ENCODE peak calls at places on chromosomes 13 and 19, in four cellular contexts. Y is HCT116, S is GM23248, R is GM23338. U is an unnamed sample.
A peak's percentile ranks its signal among the peaks of the same experiment; 100 is the strongest.

GRCh38 chr19:42117076-42117475 is 15.2 kb downstream of the POU2F2 start:
- DNase-seq in R (no peak), S (no peak), Y (no peak), U (no peak)

GRCh38 chr19:1082165-1082927 is 12.8 kb downstream of the POLR2E start:
- DNase-seq in S (peak; percentile 40), R (peak; percentile 98), Y (peak; percentile 89), U (peak; percentile 67)

GRCh38 chr13:52599037-52599852 is 43.0 kb upstream of the HNRNPA1L2 start:
- DNase-seq in S (peak; percentile 81), R (no peak), Y (no peak), U (no peak)

GRCh38 chr13:18949489-18949761 is 232.2 kb downstream of the TUBA3C start:
- DNase-seq in Y (no peak), R (no peak), S (no peak), U (no peak)

GRCh38 chr13:33174980-33175379 is 110.6 kb downstream of the STARD13 start:
- DNase-seq in Y (no peak), R (no peak), S (peak; percentile 27), U (no peak)

GRCh38 chr13:75694742-75695141 is 58.6 kb downstream of the LMO7 start:
- DNase-seq in Y (no peak), S (peak; percentile 41), R (no peak), U (no peak)

GRCh38 chr19:32362318-32362691 is 16.9 kb downstream of the ZNF507 start:
- DNase-seq in Y (no peak), R (no peak), S (no peak), U (no peak)

GRCh38 chr13:98223741-98224140 is 46.7 kb upstream of the RNF113B start:
- DNase-seq in R (no peak), S (no peak), Y (no peak), U (no peak)

GRCh38 chr13:70896136-70896535 is 787.9 kb upstream of the KLHL1 start:
- DNase-seq in S (no peak), Y (no peak), R (no peak), U (no peak)

GRCh38 chr13:31048521-31048920 is 113.2 kb downstream of the HSPH1 start:
- DNase-seq in Y (no peak), S (no peak), R (peak; percentile 64), U (no peak)

GRCh38 chr19:35447870-35448492 is at the start of gene FFAR2:
- DNase-seq in S (no peak), R (no peak), Y (no peak), U (no peak)

GRCh38 chr19:14159059-14159458 is 22.7 kb upstream of the ASF1B start:
- DNase-seq in Y (no peak), R (no peak), S (no peak), U (no peak)

GRCh38 chr13:36193151-36193855 is 21.1 kb downstream of the SOHLH2 start:
- DNase-seq in R (no peak), S (peak; percentile 74), Y (no peak), U (peak; percentile 57)

GRCh38 chr13:101406787-101407186 is 9.5 kb downstream of the NALCN start:
- DNase-seq in R (no peak), S (peak; percentile 35), Y (no peak), U (peak; percentile 60)

GRCh38 chr19:10544242-10544752 is 593 bp downstream of the ATG4D start:
- DNase-seq in R (peak; percentile 37), S (peak; percentile 58), Y (no peak), U (peak; percentile 22)

GRCh38 chr19:48910803-48911202 is 10.7 kb downstream of the NUCB1 start:
- DNase-seq in Y (no peak), R (no peak), S (no peak), U (no peak)
- H3K36me3 ChIP-seq in Y (peaks cover 7% of the 10 kb centered on the region), R (peaks cover 17% of the 10 kb centered on the region), S (peaks cover 27% of the 10 kb centered on the region), U (peaks cover 14% of the 10 kb centered on the region)

DNA sequence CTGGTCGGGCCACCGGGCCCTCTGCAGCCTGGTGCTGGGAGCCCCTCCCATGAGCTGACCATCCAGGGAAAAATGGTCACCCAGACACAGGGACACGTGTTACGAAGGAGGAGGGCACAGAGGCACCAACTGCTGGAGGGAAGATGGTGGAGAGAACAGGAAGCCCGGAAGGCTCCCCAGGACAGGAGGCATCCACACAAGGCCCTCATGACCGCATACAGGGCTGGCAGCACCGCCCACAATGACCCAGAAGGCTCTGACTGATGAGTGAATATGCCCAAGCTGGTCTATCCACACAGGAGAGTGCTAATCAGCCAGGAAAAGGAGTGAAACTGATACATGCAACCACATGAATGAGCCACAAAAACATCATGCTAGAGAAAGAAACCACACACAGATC is 14.0 kb upstream of the TMEM86B start:
- DNase-seq in S (no peak), R (no peak), Y (no peak), U (no peak)
- H3K36me3 ChIP-seq in S (peaks cover 9% of the 10 kb centered on the region), R (no peaks in the 10 kb centered on the region), Y (peaks cover 44% of the 10 kb centered on the region), U (peaks cover 31% of the 10 kb centered on the region)

GRCh38 chr19:53576941-53577653 is 39.2 kb downstream of the ZNF331 start:
- DNase-seq in Y (no peak), R (peak; percentile 19), S (no peak), U (no peak)

DNA sequence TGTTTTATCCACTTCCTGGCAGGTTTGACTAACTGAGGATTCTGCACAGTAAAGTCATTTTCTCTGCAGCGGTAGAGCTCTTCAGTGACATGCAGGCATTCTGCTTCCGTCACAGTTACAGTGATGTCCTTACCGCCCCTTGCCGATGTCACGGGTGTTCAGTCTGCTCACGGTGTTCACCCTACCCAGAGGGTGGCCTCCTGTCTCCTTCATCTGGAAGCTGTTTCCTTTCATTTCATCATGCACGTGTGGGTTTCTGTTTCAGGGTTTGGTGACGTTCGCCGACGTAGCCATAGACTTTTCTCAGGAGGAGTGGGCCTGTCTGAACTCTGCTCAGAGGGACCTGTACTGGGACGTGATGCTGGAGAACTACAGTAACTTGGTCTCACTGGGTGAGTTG is 33.4 kb downstream of the ZNF331 start:
- DNase-seq in S (no peak), R (no peak), Y (no peak), U (no peak)
- H3K36me3 ChIP-seq in S (peaks cover 42% of the 10 kb centered on the region), R (peaks cover 52% of the 10 kb centered on the region), Y (no peaks in the 10 kb centered on the region), U (peaks cover 24% of the 10 kb centered on the region)

GRCh38 chr19:19327672-19328071 is 7.0 kb downstream of the MAU2 start:
- DNase-seq in R (no peak), S (no peak), Y (no peak), U (no peak)
- H3K36me3 ChIP-seq in R (peaks cover 17% of the 10 kb centered on the region), S (peaks cover 10% of the 10 kb centered on the region), Y (peaks cover 9% of the 10 kb centered on the region), U (peaks cover 21% of the 10 kb centered on the region)